ENCODE peak calls at places on chromosomes 5 and 9, in nine cellular contexts. One of them, this sample, is unnamed.

GRCh38 chr5:15682122-15682521 is 182.1 kb downstream of the FBXL7 start:
- DNase-seq in fibroblast of gingiva: no peak
- DNase-seq in psoas muscle: no peak
- DNase-seq in RKO: no peak
- DNase-seq in lower leg skin: no peak
- DNase-seq in CD14-positive monocyte: no peak
- DNase-seq in activated CD4-positive, alpha-beta T cell treated with anti-CD3 and anti-CD28 coated beads for 4 hours: no peak
- DNase-seq in AG20443: no peak
- DNase-seq in body of pancreas: no peak
- DNase-seq in this sample: no peak

GRCh38 chr5:108255468-108255867 is 126.4 kb downstream of the FBXL17 start:
- DNase-seq in fibroblast of gingiva: no peak
- DNase-seq in CD14-positive monocyte: no peak
- DNase-seq in activated CD4-positive, alpha-beta T cell treated with anti-CD3 and anti-CD28 coated beads for 4 hours: no peak
- DNase-seq in AG20443: no peak
- DNase-seq in RKO: no peak
- DNase-seq in psoas muscle: no peak
- DNase-seq in lower leg skin: no peak
- DNase-seq in body of pancreas: no peak
- DNase-seq in this sample: no peak

GRCh38 chr5:178537467-178538381 is 52.5 kb downstream of the COL23A1 start:
- DNase-seq in fibroblast of gingiva: no peak
- DNase-seq in psoas muscle: peak
- DNase-seq in body of pancreas: no peak
- DNase-seq in AG20443: no peak
- DNase-seq in activated CD4-positive, alpha-beta T cell treated with anti-CD3 and anti-CD28 coated beads for 4 hours: no peak
- DNase-seq in lower leg skin: no peak
- DNase-seq in RKO: no peak
- DNase-seq in CD14-positive monocyte: no peak
- DNase-seq in this sample: no peak

GRCh38 chr9:87859786-87860185 is 22.9 kb upstream of the SPATA31E1 start:
- DNase-seq in RKO: no peak
- DNase-seq in lower leg skin: no peak
- DNase-seq in CD14-positive monocyte: no peak
- DNase-seq in activated CD4-positive, alpha-beta T cell treated with anti-CD3 and anti-CD28 coated beads for 4 hours: no peak
- DNase-seq in fibroblast of gingiva: no peak
- DNase-seq in AG20443: no peak
- DNase-seq in psoas muscle: no peak
- DNase-seq in body of pancreas: no peak
- DNase-seq in this sample: no peak

GRCh38 chr9:6876195-6876594 is 118.4 kb downstream of the KDM4C start:
- DNase-seq in AG20443: no peak
- DNase-seq in CD14-positive monocyte: no peak
- DNase-seq in fibroblast of gingiva: no peak
- DNase-seq in body of pancreas: no peak
- DNase-seq in psoas muscle: no peak
- DNase-seq in RKO: no peak
- DNase-seq in lower leg skin: no peak
- DNase-seq in activated CD4-positive, alpha-beta T cell treated with anti-CD3 and anti-CD28 coated beads for 4 hours: no peak
- DNase-seq in this sample: no peak

GRCh38 chr5:164747371-164747770 is 1242.0 kb downstream of the MAT2B start:
- DNase-seq in lower leg skin: no peak
- DNase-seq in body of pancreas: no peak
- DNase-seq in psoas muscle: no peak
- DNase-seq in activated CD4-positive, alpha-beta T cell treated with anti-CD3 and anti-CD28 coated beads for 4 hours: no peak
- DNase-seq in CD14-positive monocyte: no peak
- DNase-seq in fibroblast of gingiva: no peak
- DNase-seq in AG20443: no peak
- DNase-seq in RKO: no peak
- DNase-seq in this sample: no peak

GRCh38 chr9:19488721-19489120 is 79.9 kb downstream of the ACER2 start:
- DNase-seq in CD14-positive monocyte: no peak
- DNase-seq in body of pancreas: no peak
- DNase-seq in lower leg skin: no peak
- DNase-seq in activated CD4-positive, alpha-beta T cell treated with anti-CD3 and anti-CD28 coated beads for 4 hours: no peak
- DNase-seq in AG20443: no peak
- DNase-seq in fibroblast of gingiva: no peak
- DNase-seq in psoas muscle: no peak
- DNase-seq in RKO: no peak
- DNase-seq in this sample: no peak

GRCh38 chr5:124373843-124374242 is 372.6 kb downstream of the ZNF608 start:
- DNase-seq in psoas muscle: no peak
- DNase-seq in AG20443: no peak
- DNase-seq in body of pancreas: no peak
- DNase-seq in CD14-positive monocyte: no peak
- DNase-seq in fibroblast of gingiva: no peak
- DNase-seq in lower leg skin: no peak
- DNase-seq in activated CD4-positive, alpha-beta T cell treated with anti-CD3 and anti-CD28 coated beads for 4 hours: no peak
- DNase-seq in RKO: no peak
- DNase-seq in this sample: no peak

GRCh38 chr9:129283705-129284606 is 105.9 kb upstream of the IER5L start:
- DNase-seq in AG20443: peak
- DNase-seq in lower leg skin: no peak
- DNase-seq in activated CD4-positive, alpha-beta T cell treated with anti-CD3 and anti-CD28 coated beads for 4 hours: no peak
- DNase-seq in psoas muscle: peak
- DNase-seq in CD14-positive monocyte: no peak
- DNase-seq in RKO: no peak
- DNase-seq in body of pancreas: no peak
- DNase-seq in fibroblast of gingiva: no peak
- DNase-seq in this sample: no peak

GRCh38 chr5:156819967-156820581 is 30.0 kb upstream of the PPP1R2B start:
- DNase-seq in RKO: no peak
- DNase-seq in psoas muscle: no peak
- DNase-seq in fibroblast of gingiva: no peak
- DNase-seq in lower leg skin: no peak
- DNase-seq in activated CD4-positive, alpha-beta T cell treated with anti-CD3 and anti-CD28 coated beads for 4 hours: no peak
- DNase-seq in body of pancreas: no peak
- DNase-seq in AG20443: no peak
- DNase-seq in CD14-positive monocyte: no peak
- DNase-seq in this sample: no peak

GRCh38 chr9:2872941-2873323 is 29.0 kb upstream of the PUM3 start:
- DNase-seq in lower leg skin: no peak
- DNase-seq in fibroblast of gingiva: no peak
- DNase-seq in CD14-positive monocyte: no peak
- DNase-seq in AG20443: no peak
- DNase-seq in RKO: no peak
- DNase-seq in psoas muscle: no peak
- DNase-seq in activated CD4-positive, alpha-beta T cell treated with anti-CD3 and anti-CD28 coated beads for 4 hours: no peak
- DNase-seq in body of pancreas: no peak
- DNase-seq in this sample: no peak

GRCh38 chr5:96278995-96279394 is 154.1 kb downstream of the PCSK1 start:
- DNase-seq in AG20443: no peak
- DNase-seq in body of pancreas: no peak
- DNase-seq in psoas muscle: no peak
- DNase-seq in fibroblast of gingiva: no peak
- DNase-seq in RKO: no peak
- DNase-seq in CD14-positive monocyte: no peak
- DNase-seq in lower leg skin: no peak
- DNase-seq in activated CD4-positive, alpha-beta T cell treated with anti-CD3 and anti-CD28 coated beads for 4 hours: no peak
- DNase-seq in this sample: no peak

GRCh38 chr9:125646222-125647100 is 60.5 kb downstream of the MAPKAP1 start:
- DNase-seq in body of pancreas: no peak
- DNase-seq in activated CD4-positive, alpha-beta T cell treated with anti-CD3 and anti-CD28 coated beads for 4 hours: no peak
- DNase-seq in CD14-positive monocyte: no peak
- DNase-seq in fibroblast of gingiva: peak
- DNase-seq in RKO: peak
- DNase-seq in lower leg skin: no peak
- DNase-seq in AG20443: no peak
- DNase-seq in psoas muscle: no peak
- DNase-seq in this sample: no peak

GRCh38 chr5:89213584-89213983 is 330.6 kb upstream of the MEF2C start:
- DNase-seq in psoas muscle: no peak
- DNase-seq in body of pancreas: peak
- DNase-seq in AG20443: peak
- DNase-seq in lower leg skin: no peak
- DNase-seq in RKO: no peak
- DNase-seq in activated CD4-positive, alpha-beta T cell treated with anti-CD3 and anti-CD28 coated beads for 4 hours: no peak
- DNase-seq in CD14-positive monocyte: no peak
- DNase-seq in fibroblast of gingiva: peak
- DNase-seq in this sample: no peak

GRCh38 chr5:131171276-131171815 is 602 bp downstream of the LYRM7 start:
- DNase-seq in activated CD4-positive, alpha-beta T cell treated with anti-CD3 and anti-CD28 coated beads for 4 hours: no peak
- DNase-seq in RKO: peak
- DNase-seq in AG20443: no peak
- DNase-seq in body of pancreas: no peak
- DNase-seq in CD14-positive monocyte: no peak
- DNase-seq in lower leg skin: no peak
- DNase-seq in psoas muscle: no peak
- DNase-seq in fibroblast of gingiva: no peak
- DNase-seq in this sample: peak

GRCh38 chr5:151214614-151215545 is 9.0 kb downstream of the CCDC69 start:
- DNase-seq in activated CD4-positive, alpha-beta T cell treated with anti-CD3 and anti-CD28 coated beads for 4 hours: no peak
- DNase-seq in CD14-positive monocyte: peak
- DNase-seq in AG20443: no peak
- DNase-seq in psoas muscle: no peak
- DNase-seq in RKO: no peak
- DNase-seq in lower leg skin: no peak
- DNase-seq in body of pancreas: no peak
- DNase-seq in fibroblast of gingiva: no peak
- DNase-seq in this sample: no peak

GRCh38 chr5:170986598-170986997 is 124.8 kb downstream of the RANBP17 start:
- DNase-seq in AG20443: no peak
- DNase-seq in body of pancreas: no peak
- DNase-seq in RKO: peak
- DNase-seq in lower leg skin: no peak
- DNase-seq in fibroblast of gingiva: peak
- DNase-seq in CD14-positive monocyte: no peak
- DNase-seq in psoas muscle: no peak
- DNase-seq in activated CD4-positive, alpha-beta T cell treated with anti-CD3 and anti-CD28 coated beads for 4 hours: no peak
- DNase-seq in this sample: no peak

GRCh38 chr5:148849461-148849860 is 23.1 kb downstream of the ADRB2 start:
- DNase-seq in AG20443: no peak
- DNase-seq in RKO: no peak
- DNase-seq in activated CD4-positive, alpha-beta T cell treated with anti-CD3 and anti-CD28 coated beads for 4 hours: peak
- DNase-seq in fibroblast of gingiva: no peak
- DNase-seq in body of pancreas: no peak
- DNase-seq in lower leg skin: no peak
- DNase-seq in psoas muscle: no peak
- DNase-seq in CD14-positive monocyte: no peak
- DNase-seq in this sample: no peak

GRCh38 chr9:132488611-132489010 is 78.6 kb downstream of the CFAP77 start:
- DNase-seq in AG20443: no peak
- DNase-seq in psoas muscle: no peak
- DNase-seq in CD14-positive monocyte: no peak
- DNase-seq in fibroblast of gingiva: no peak
- DNase-seq in activated CD4-positive, alpha-beta T cell treated with anti-CD3 and anti-CD28 coated beads for 4 hours: no peak
- DNase-seq in body of pancreas: no peak
- DNase-seq in RKO: no peak
- DNase-seq in lower leg skin: no peak
- DNase-seq in this sample: no peak

GRCh38 chr5:149126898-149127297 is 14.4 kb upstream of the ABLIM3 start:
- DNase-seq in CD14-positive monocyte: no peak
- DNase-seq in psoas muscle: no peak
- DNase-seq in fibroblast of gingiva: no peak
- DNase-seq in RKO: no peak
- DNase-seq in AG20443: no peak
- DNase-seq in lower leg skin: no peak
- DNase-seq in activated CD4-positive, alpha-beta T cell treated with anti-CD3 and anti-CD28 coated beads for 4 hours: no peak
- DNase-seq in body of pancreas: no peak
- DNase-seq in this sample: no peak

GRCh38 chr5:143874312-143874711 is 62.4 kb downstream of the HMHB1 start:
- DNase-seq in body of pancreas: no peak
- DNase-seq in psoas muscle: no peak
- DNase-seq in CD14-positive monocyte: no peak
- DNase-seq in lower leg skin: no peak
- DNase-seq in activated CD4-positive, alpha-beta T cell treated with anti-CD3 and anti-CD28 coated beads for 4 hours: no peak
- DNase-seq in RKO: no peak
- DNase-seq in AG20443: peak
- DNase-seq in fibroblast of gingiva: peak
- DNase-seq in this sample: no peak

GRCh38 chr5:155883966-155884555 is 442.9 kb upstream of the SGCD start:
- DNase-seq in psoas muscle: no peak
- DNase-seq in activated CD4-positive, alpha-beta T cell treated with anti-CD3 and anti-CD28 coated beads for 4 hours: no peak
- DNase-seq in AG20443: peak
- DNase-seq in body of pancreas: no peak
- DNase-seq in fibroblast of gingiva: no peak
- DNase-seq in RKO: peak
- DNase-seq in CD14-positive monocyte: no peak
- DNase-seq in lower leg skin: no peak
- DNase-seq in this sample: no peak

GRCh38 chr9:130866474-130866965 is 30.1 kb downstream of the QRFP start:
- DNase-seq in AG20443: peak
- DNase-seq in CD14-positive monocyte: peak
- DNase-seq in fibroblast of gingiva: peak
- DNase-seq in body of pancreas: peak
- DNase-seq in psoas muscle: peak
- DNase-seq in activated CD4-positive, alpha-beta T cell treated with anti-CD3 and anti-CD28 coated beads for 4 hours: peak
- DNase-seq in RKO: peak
- DNase-seq in lower leg skin: peak
- DNase-seq in this sample: peak

GRCh38 chr5:111932207-111932606 is 175.2 kb upstream of the NREP start:
- DNase-seq in psoas muscle: no peak
- DNase-seq in CD14-positive monocyte: no peak
- DNase-seq in body of pancreas: no peak
- DNase-seq in lower leg skin: no peak
- DNase-seq in AG20443: no peak
- DNase-seq in activated CD4-positive, alpha-beta T cell treated with anti-CD3 and anti-CD28 coated beads for 4 hours: no peak
- DNase-seq in fibroblast of gingiva: no peak
- DNase-seq in RKO: no peak
- DNase-seq in this sample: no peak